ENCODE peak calls at places on chromosomes 12 and 14, in four cellular contexts. K is HFF-Myc, G is NCI-H1092 treated with DMSO at 0.1 percent for 48 hours, E is cardiac muscle cell. Q is an unnamed sample.

GRCh38 chr12:50788562-50788961 is 24.7 kb downstream of the ATF1 start:
- DNase-seq in G (no peak), E (no peak), K (peak), Q (no peak)

GRCh38 chr12:230925-231671 is 17.1 kb upstream of the SLC6A12 start:
- DNase-seq in G (peak), K (no peak), E (no peak), Q (no peak)

GRCh38 chr12:27055966-27056365 is 26.4 kb downstream of the C12orf71 start:
- DNase-seq in K (no peak), G (no peak), E (no peak), Q (no peak)

GRCh38 chr12:65300067-65300466 is 21.6 kb downstream of the MSRB3 start:
- DNase-seq in E (no peak), G (no peak), K (no peak), Q (no peak)

GRCh38 chr12:26701604-26702215 is 131.3 kb downstream of the ITPR2 start:
- DNase-seq in G (peak), K (no peak), E (peak), Q (no peak)

GRCh38 chr12:128951448-128951847 is 98.2 kb downstream of the GLT1D1 start:
- DNase-seq in G (no peak), E (no peak), K (no peak), Q (no peak)

GRCh38 chr14:68246074-68246980 is 426.7 kb downstream of the RAD51B start:
- DNase-seq in G (peak), K (no peak), E (no peak), Q (no peak)

GRCh38 chr12:5817246-5817645 is 127.8 kb downstream of the ANO2 start:
- DNase-seq in E (no peak), G (no peak), K (no peak), Q (no peak)

GRCh38 chr12:128586630-128587029 is 237.1 kb downstream of the SLC15A4 start:
- DNase-seq in E (no peak), K (no peak), G (no peak), Q (no peak)

GRCh38 chr12:95417372-95417771 is 56.6 kb upstream of the METAP2 start:
- DNase-seq in E (no peak), K (no peak), G (no peak), Q (no peak)

GRCh38 chr12:49359671-49360070 is 7.6 kb upstream of the SPATS2 start:
- DNase-seq in E (no peak), K (no peak), G (no peak), Q (no peak)

GRCh38 chr12:4987076-4987775 is 56.5 kb upstream of the KCNA5 start:
- DNase-seq in E (no peak), G (peak), K (no peak), Q (no peak)

GRCh38 chr14:91244501-91244901 is at the start of gene GPR68:
- DNase-seq in K (no peak), E (peak), G (peak), Q (no peak)

GRCh38 chr12:57835366-57836288 is 10.9 kb downstream of the CTDSP2 start:
- DNase-seq in K (no peak), G (no peak), E (no peak), Q (no peak)